ENCODE peak calls at places on chromosome 16, in ten cellular contexts. Q is neural crest cell; R is adrenal gland; U is stimulated activated CD8-positive, alpha-beta memory T cell treated with anti-CD3 and anti-CD28 coated beads, Interleukin-15, amount 100 ng/mL, for 48 hours; X is T-helper 2 cell; E is GM13976; M is naive thymus-derived CD8-positive, alpha-beta T cell; L is NCI-H1092 treated with DMSO at 0.1 percent for 48 hours; N is activated CD4-positive, alpha-beta T cell treated with anti-CD3 and anti-CD28 coated beads for 36 hours; G is brain microvascular endothelial cell. S is an unnamed sample.

GRCh38 chr16:65834680-65835079 is 531.8 kb upstream of the CDH5 start:
- DNase-seq in X (no peak), M (no peak), Q (no peak), L (no peak), U (no peak), G (no peak), R (no peak), N (no peak), E (no peak), S (no peak)

GRCh38 chr16:87365021-87365713 is 18.4 kb downstream of the FBXO31 start:
- DNase-seq in R (no peak), X (no peak), N (no peak), G (no peak), U (no peak), Q (no peak), M (no peak), L (no peak), E (no peak), S (no peak)

GRCh38 chr16:67419502-67419901 is 3.2 kb upstream of the ZDHHC1 start:
- DNase-seq in U (no peak), L (no peak), G (no peak), X (no peak), N (no peak), E (no peak), R (no peak), Q (no peak), M (no peak), S (no peak)

GRCh38 chr16:2194852-2195315 is 1.5 kb downstream of the CASKIN1 start:
- DNase-seq in X (peak), E (peak), Q (no peak), R (no peak), M (peak), G (peak), U (no peak), N (peak), L (peak), S (peak)

GRCh38 chr16:66923247-66923851 is 2.0 kb downstream of the RRAD start:
- DNase-seq in N (no peak), G (peak), M (no peak), U (no peak), L (peak), Q (no peak), R (peak), X (no peak), E (no peak), S (no peak)

GRCh38 chr16:47716571-47716970 is 255.4 kb downstream of the PHKB start:
- DNase-seq in N (no peak), U (no peak), L (no peak), E (no peak), G (no peak), R (no peak), Q (no peak), X (no peak), M (no peak), S (peak)

GRCh38 chr16:67775273-67775672 is 31.1 kb downstream of the RANBP10 start:
- DNase-seq in E (no peak), X (no peak), L (no peak), U (no peak), N (no peak), M (no peak), Q (no peak), G (no peak), R (no peak), S (no peak)

GRCh38 chr16:86584071-86584685 is 5.8 kb downstream of the FOXL1 start:
- DNase-seq in M (no peak), U (no peak), G (no peak), R (no peak), N (no peak), L (no peak), X (no peak), E (no peak), Q (no peak), S (no peak)

GRCh38 chr16:2486645-2487516 is 12.0 kb downstream of the TBC1D24 start:
- DNase-seq in E (peak), R (peak), L (peak), X (peak), G (no peak), N (peak), U (peak), Q (no peak), M (peak), S (no peak)

GRCh38 chr16:9015489-9015888 is 51.8 kb upstream of the USP7 start:
- DNase-seq in U (no peak), X (no peak), M (no peak), L (no peak), R (no peak), Q (no peak), N (no peak), E (no peak), G (no peak), S (no peak)

GRCh38 chr16:4500283-4500682 is 24.1 kb downstream of the HMOX2 start:
- DNase-seq in Q (no peak), N (peak), E (no peak), U (no peak), R (peak), X (no peak), L (no peak), G (peak), M (no peak), S (peak)

GRCh38 chr16:4767872-4768548 is 1.0 kb upstream of the ZNF500 start:
- DNase-seq in R (peak), X (peak), G (peak), N (peak), M (peak), U (no peak), Q (no peak), L (no peak), E (no peak), S (peak)

GRCh38 chr16:79449906-79450305 is 150.6 kb downstream of the MAF start:
- DNase-seq in R (no peak), Q (no peak), G (no peak), N (no peak), E (no peak), L (no peak), X (no peak), U (no peak), M (no peak), S (no peak)

GRCh38 chr16:73265124-73265838 is 217.4 kb upstream of the ZFHX3 start:
- DNase-seq in R (no peak), U (no peak), E (no peak), N (no peak), M (no peak), X (no peak), G (no peak), Q (no peak), L (no peak), S (no peak)

GRCh38 chr16:54048994-54049929 is 237.3 kb downstream of the IRX3 start:
- DNase-seq in L (peak), N (no peak), M (no peak), Q (peak), R (no peak), X (no peak), G (no peak), U (no peak), E (no peak), S (no peak)

GRCh38 chr16:61814716-61815347 is 221.4 kb downstream of the CDH8 start:
- DNase-seq in N (no peak), U (no peak), X (no peak), E (no peak), M (no peak), Q (no peak), L (no peak), G (no peak), R (no peak), S (no peak)

GRCh38 chr16:12721841-12722467 is 81.7 kb downstream of the CPPED1 start:
- DNase-seq in G (no peak), M (no peak), R (no peak), L (no peak), E (no peak), N (no peak), X (no peak), Q (no peak), U (no peak), S (no peak)

GRCh38 chr16:70430667-70431536 is 8.0 kb downstream of the ST3GAL2 start:
- DNase-seq in E (peak), G (no peak), X (peak), R (no peak), N (peak), L (no peak), U (no peak), M (peak), Q (no peak), S (no peak)

GRCh38 chr16:65386707-65387106 is 264.8 kb upstream of the CDH11 start:
- DNase-seq in L (no peak), E (no peak), Q (no peak), X (no peak), N (no peak), M (no peak), G (no peak), R (no peak), U (no peak), S (no peak)

GRCh38 chr16:70475054-70475871 is 20.9 kb downstream of the FCSK start:
- DNase-seq in M (no peak), Q (no peak), N (no peak), L (no peak), R (no peak), G (no peak), U (no peak), X (no peak), E (peak), S (no peak)

GRCh38 chr16:14146445-14146844 is 75.3 kb downstream of the MRTFB start:
- DNase-seq in E (peak), R (no peak), G (no peak), Q (no peak), M (no peak), N (no peak), L (no peak), X (no peak), U (no peak), S (no peak)

GRCh38 chr16:9666834-9667480 is 515.3 kb downstream of the GRIN2A start:
- DNase-seq in G (no peak), L (no peak), X (no peak), N (no peak), M (no peak), U (no peak), E (no peak), Q (no peak), R (no peak), S (no peak)

GRCh38 chr16:23114131-23114904 is 34.9 kb downstream of the USP31 start:
- DNase-seq in U (no peak), G (no peak), Q (no peak), M (no peak), E (no peak), X (no peak), N (no peak), R (no peak), L (peak), S (no peak)

GRCh38 chr16:86091976-86092375 is 193.0 kb downstream of the IRF8 start:
- DNase-seq in Q (no peak), X (no peak), N (no peak), R (no peak), L (no peak), M (no peak), G (no peak), U (no peak), E (no peak), S (no peak)

GRCh38 chr16:27269300-27270150 is 953 bp upstream of the NSMCE1 start:
- DNase-seq in X (no peak), G (no peak), L (no peak), M (no peak), E (no peak), Q (no peak), R (no peak), U (no peak), N (no peak), S (no peak)

GRCh38 chr16:66986559-66986958 is 1.8 kb upstream of the CES4A start:
- DNase-seq in U (no peak), L (no peak), Q (no peak), E (no peak), R (no peak), X (no peak), G (no peak), N (no peak), M (no peak), S (no peak)

GRCh38 chr16:66058181-66058580 is 308.3 kb upstream of the CDH5 start:
- DNase-seq in Q (no peak), L (no peak), U (no peak), N (no peak), X (no peak), M (no peak), R (no peak), E (no peak), G (no peak), S (no peak)

GRCh38 chr16:13390093-13390985 is 488.9 kb downstream of the SHISA9 start:
- DNase-seq in E (peak), M (no peak), L (peak), N (no peak), R (no peak), U (no peak), Q (no peak), G (no peak), X (no peak), S (no peak)

GRCh38 chr16:10189861-10190390 is 7.7 kb upstream of the GRIN2A start:
- DNase-seq in M (no peak), E (no peak), N (no peak), X (no peak), U (no peak), L (no peak), Q (no peak), G (no peak), R (no peak), S (no peak)

GRCh38 chr16:85824161-85825135 is 25.0 kb downstream of the COX4I1 start:
- DNase-seq in R (no peak), X (no peak), G (no peak), U (no peak), N (no peak), E (peak), L (no peak), M (no peak), Q (no peak), S (no peak)

GRCh38 chr16:78094166-78094565 is 5.3 kb upstream of the WWOX start:
- DNase-seq in Q (no peak), M (no peak), R (no peak), L (peak), U (no peak), G (no peak), E (no peak), X (no peak), N (no peak), S (no peak)